ENCODE peak calls at places on chromosomes 3 and 15, in nine cellular contexts. One of them, this sample, is unnamed.

GRCh38 chr15:35306361-35306981 is 221.4 kb upstream of the NANOGP8 start:
- DNase-seq in Karpas-422: no peak
- DNase-seq in left lung: no peak
- DNase-seq in CD8-positive, alpha-beta T cell: no peak
- DNase-seq in upper lobe of right lung: no peak
- DNase-seq in naive thymus-derived CD4-positive, alpha-beta T cell: no peak
- DNase-seq in endothelial cell of umbilical vein: peak; percentile 83
- DNase-seq in psoas muscle: no peak
- DNase-seq in breast epithelium: no peak
- DNase-seq in this sample: no peak

GRCh38 chr3:108485146-108485545 is 25.2 kb downstream of the MYH15 start:
- DNase-seq in left lung: no peak
- DNase-seq in psoas muscle: no peak
- DNase-seq in endothelial cell of umbilical vein: no peak
- DNase-seq in CD8-positive, alpha-beta T cell: no peak
- DNase-seq in naive thymus-derived CD4-positive, alpha-beta T cell: no peak
- DNase-seq in Karpas-422: peak; percentile 51
- DNase-seq in breast epithelium: no peak
- DNase-seq in upper lobe of right lung: no peak
- DNase-seq in this sample: no peak

GRCh38 chr3:134955874-134956273 is 160.8 kb downstream of the EPHB1 start:
- DNase-seq in psoas muscle: no peak
- DNase-seq in left lung: no peak
- DNase-seq in upper lobe of right lung: no peak
- DNase-seq in naive thymus-derived CD4-positive, alpha-beta T cell: no peak
- DNase-seq in Karpas-422: peak; percentile 67
- DNase-seq in endothelial cell of umbilical vein: no peak
- DNase-seq in CD8-positive, alpha-beta T cell: no peak
- DNase-seq in breast epithelium: no peak
- DNase-seq in this sample: no peak

GRCh38 chr3:104132566-104132997 is 1234.1 kb upstream of the ALCAM start:
- DNase-seq in upper lobe of right lung: no peak
- DNase-seq in endothelial cell of umbilical vein: peak; percentile 72
- DNase-seq in left lung: no peak
- DNase-seq in naive thymus-derived CD4-positive, alpha-beta T cell: no peak
- DNase-seq in Karpas-422: no peak
- DNase-seq in psoas muscle: no peak
- DNase-seq in CD8-positive, alpha-beta T cell: no peak
- DNase-seq in breast epithelium: no peak
- DNase-seq in this sample: no peak

GRCh38 chr3:29581311-29581710 is 300.4 kb downstream of the RBMS3 start:
- DNase-seq in upper lobe of right lung: no peak
- DNase-seq in CD8-positive, alpha-beta T cell: no peak
- DNase-seq in psoas muscle: no peak
- DNase-seq in endothelial cell of umbilical vein: no peak
- DNase-seq in Karpas-422: no peak
- DNase-seq in left lung: no peak
- DNase-seq in breast epithelium: no peak
- DNase-seq in naive thymus-derived CD4-positive, alpha-beta T cell: no peak
- DNase-seq in this sample: no peak

GRCh38 chr3:187880438-187880837 is 135.2 kb upstream of the BCL6 start:
- DNase-seq in endothelial cell of umbilical vein: no peak
- DNase-seq in upper lobe of right lung: no peak
- DNase-seq in breast epithelium: no peak
- DNase-seq in CD8-positive, alpha-beta T cell: no peak
- DNase-seq in left lung: no peak
- DNase-seq in naive thymus-derived CD4-positive, alpha-beta T cell: no peak
- DNase-seq in psoas muscle: no peak
- DNase-seq in Karpas-422: no peak
- DNase-seq in this sample: no peak

GRCh38 chr3:169990431-169990830 is 23.8 kb downstream of the SEC62 start:
- DNase-seq in upper lobe of right lung: no peak
- DNase-seq in psoas muscle: no peak
- DNase-seq in CD8-positive, alpha-beta T cell: no peak
- DNase-seq in Karpas-422: no peak
- DNase-seq in left lung: no peak
- DNase-seq in endothelial cell of umbilical vein: no peak
- DNase-seq in breast epithelium: no peak
- DNase-seq in naive thymus-derived CD4-positive, alpha-beta T cell: no peak
- DNase-seq in this sample: no peak

GRCh38 chr15:100247228-100248225 is 94.2 kb downstream of the ADAMTS17 start:
- DNase-seq in breast epithelium: no peak
- DNase-seq in CD8-positive, alpha-beta T cell: no peak
- DNase-seq in naive thymus-derived CD4-positive, alpha-beta T cell: no peak
- DNase-seq in upper lobe of right lung: no peak
- DNase-seq in psoas muscle: no peak
- DNase-seq in left lung: no peak
- DNase-seq in endothelial cell of umbilical vein: no peak
- DNase-seq in Karpas-422: no peak
- DNase-seq in this sample: no peak

GRCh38 chr3:16514799-16515353 is 1.4 kb upstream of the RFTN1 start:
- DNase-seq in naive thymus-derived CD4-positive, alpha-beta T cell: no peak
- DNase-seq in Karpas-422: no peak
- DNase-seq in left lung: no peak
- DNase-seq in psoas muscle: no peak
- DNase-seq in CD8-positive, alpha-beta T cell: no peak
- DNase-seq in endothelial cell of umbilical vein: no peak
- DNase-seq in upper lobe of right lung: no peak
- DNase-seq in breast epithelium: no peak
- DNase-seq in this sample: no peak
- H3K4me1 ChIP-seq in naive thymus-derived CD4-positive, alpha-beta T cell: peaks cover 45% of the 10 kb centered on the region
- H3K4me1 ChIP-seq in Karpas-422: peaks cover 70% of the 10 kb centered on the region
- H3K4me1 ChIP-seq in left lung: peaks cover 10% of the 10 kb centered on the region
- H3K4me1 ChIP-seq in psoas muscle: peaks cover 43% of the 10 kb centered on the region
- H3K4me1 ChIP-seq in CD8-positive, alpha-beta T cell: peaks cover 62% of the 10 kb centered on the region
- H3K4me1 ChIP-seq in endothelial cell of umbilical vein: peaks cover 25% of the 10 kb centered on the region
- H3K4me1 ChIP-seq in upper lobe of right lung: peaks cover 38% of the 10 kb centered on the region
- H3K4me1 ChIP-seq in breast epithelium: no peaks in the 10 kb centered on the region
- H3K4me1 ChIP-seq in this sample: peaks cover 29% of the 10 kb centered on the region

GRCh38 chr3:13416002-13416793 is 3.9 kb downstream of the NUP210 start:
- DNase-seq in psoas muscle: no peak
- DNase-seq in CD8-positive, alpha-beta T cell: no peak
- DNase-seq in upper lobe of right lung: no peak
- DNase-seq in left lung: no peak
- DNase-seq in endothelial cell of umbilical vein: no peak
- DNase-seq in naive thymus-derived CD4-positive, alpha-beta T cell: peak; percentile 32
- DNase-seq in Karpas-422: peak; percentile 59
- DNase-seq in breast epithelium: no peak
- DNase-seq in this sample: no peak

GRCh38 chr3:13414040-13414729 is 5.9 kb downstream of the NUP210 start:
- DNase-seq in CD8-positive, alpha-beta T cell: peak; percentile 83
- DNase-seq in breast epithelium: no peak
- DNase-seq in endothelial cell of umbilical vein: no peak
- DNase-seq in Karpas-422: peak; percentile 71
- DNase-seq in left lung: peak; percentile 79
- DNase-seq in naive thymus-derived CD4-positive, alpha-beta T cell: peak; percentile 52
- DNase-seq in upper lobe of right lung: peak; percentile 85
- DNase-seq in psoas muscle: peak; percentile 71
- DNase-seq in this sample: no peak

GRCh38 chr3:13411186-13411860 is 8.8 kb downstream of the NUP210 start:
- DNase-seq in endothelial cell of umbilical vein: no peak
- DNase-seq in CD8-positive, alpha-beta T cell: no peak
- DNase-seq in left lung: no peak
- DNase-seq in upper lobe of right lung: peak; percentile 36
- DNase-seq in breast epithelium: no peak
- DNase-seq in naive thymus-derived CD4-positive, alpha-beta T cell: no peak
- DNase-seq in psoas muscle: no peak
- DNase-seq in Karpas-422: no peak
- DNase-seq in this sample: no peak

GRCh38 chr3:13419356-13420050 is 619 bp downstream of the NUP210 start:
- DNase-seq in upper lobe of right lung: peak; percentile 86
- DNase-seq in CD8-positive, alpha-beta T cell: peak; percentile 66
- DNase-seq in Karpas-422: peak; percentile 72
- DNase-seq in breast epithelium: no peak
- DNase-seq in psoas muscle: peak; percentile 71
- DNase-seq in left lung: peak; percentile 43
- DNase-seq in naive thymus-derived CD4-positive, alpha-beta T cell: peak; percentile 69
- DNase-seq in endothelial cell of umbilical vein: no peak
- DNase-seq in this sample: no peak

DNA sequence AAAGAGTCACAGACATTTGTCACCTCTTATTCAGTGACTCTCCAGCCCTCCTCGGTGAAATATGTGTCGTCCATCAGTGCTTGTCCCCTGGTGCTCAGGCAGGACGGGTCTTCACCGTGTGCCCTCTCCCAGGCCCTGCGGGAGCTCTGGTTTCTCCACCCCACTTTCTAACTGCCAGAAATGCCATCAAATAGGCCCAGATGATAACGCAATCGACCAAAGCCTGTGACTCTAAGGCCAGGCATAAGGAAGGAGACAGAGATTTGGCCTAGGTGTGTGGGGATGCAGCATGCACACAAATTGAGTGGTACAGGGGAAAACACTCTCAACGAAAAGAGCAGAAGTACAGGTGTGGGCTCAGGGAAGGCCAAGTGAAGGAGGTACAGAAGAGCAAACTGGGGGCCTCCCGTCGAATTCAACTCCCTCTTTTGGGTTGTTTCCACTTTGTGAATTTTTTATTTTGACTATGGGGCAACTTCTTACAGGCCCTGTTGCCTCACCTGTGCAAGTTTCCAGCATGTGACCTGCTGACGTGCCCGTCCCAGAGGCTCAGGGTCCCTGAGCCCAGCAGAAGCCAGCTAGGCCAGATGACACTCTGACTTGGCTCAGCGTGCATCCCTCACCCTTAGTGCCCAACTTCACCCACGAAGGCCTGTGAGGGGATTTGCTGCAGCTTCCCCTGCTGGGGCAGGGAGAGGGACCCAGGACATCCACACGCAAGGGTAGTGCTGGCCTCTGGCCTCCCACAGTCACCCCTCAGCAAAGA is 4.7 kb downstream of the NUP210 start:
- DNase-seq in left lung: no peak
- DNase-seq in breast epithelium: no peak
- DNase-seq in CD8-positive, alpha-beta T cell: peak; percentile 35
- DNase-seq in naive thymus-derived CD4-positive, alpha-beta T cell: no peak
- DNase-seq in psoas muscle: no peak
- DNase-seq in endothelial cell of umbilical vein: no peak
- DNase-seq in Karpas-422: no peak
- DNase-seq in upper lobe of right lung: no peak
- DNase-seq in this sample: no peak
- H3K4me1 ChIP-seq in left lung: peaks cover 5% of the 10 kb centered on the region
- H3K4me1 ChIP-seq in breast epithelium: no peaks in the 10 kb centered on the region
- H3K4me1 ChIP-seq in CD8-positive, alpha-beta T cell: peaks cover 60% of the 10 kb centered on the region
- H3K4me1 ChIP-seq in naive thymus-derived CD4-positive, alpha-beta T cell: peaks cover 56% of the 10 kb centered on the region
- H3K4me1 ChIP-seq in psoas muscle: peaks cover 10% of the 10 kb centered on the region
- H3K4me1 ChIP-seq in endothelial cell of umbilical vein: no peaks in the 10 kb centered on the region
- H3K4me1 ChIP-seq in Karpas-422: peaks cover 57% of the 10 kb centered on the region
- H3K4me1 ChIP-seq in upper lobe of right lung: peaks cover 28% of the 10 kb centered on the region
- H3K4me1 ChIP-seq in this sample: peaks cover 8% of the 10 kb centered on the region

GRCh38 chr3:123078101-123078500 is 11.3 kb downstream of the PDIA5 start:
- DNase-seq in breast epithelium: no peak
- DNase-seq in upper lobe of right lung: no peak
- DNase-seq in left lung: no peak
- DNase-seq in CD8-positive, alpha-beta T cell: no peak
- DNase-seq in Karpas-422: no peak
- DNase-seq in psoas muscle: no peak
- DNase-seq in endothelial cell of umbilical vein: no peak
- DNase-seq in naive thymus-derived CD4-positive, alpha-beta T cell: no peak
- DNase-seq in this sample: no peak

GRCh38 chr3:123081718-123082369 is 15.0 kb downstream of the PDIA5 start:
- DNase-seq in upper lobe of right lung: no peak
- DNase-seq in naive thymus-derived CD4-positive, alpha-beta T cell: no peak
- DNase-seq in endothelial cell of umbilical vein: peak; percentile 38
- DNase-seq in CD8-positive, alpha-beta T cell: no peak
- DNase-seq in left lung: no peak
- DNase-seq in Karpas-422: no peak
- DNase-seq in breast epithelium: no peak
- DNase-seq in psoas muscle: no peak
- DNase-seq in this sample: no peak

GRCh38 chr3:123083446-123084124 is 16.8 kb downstream of the PDIA5 start:
- DNase-seq in psoas muscle: no peak
- DNase-seq in breast epithelium: no peak
- DNase-seq in Karpas-422: no peak
- DNase-seq in CD8-positive, alpha-beta T cell: no peak
- DNase-seq in left lung: no peak
- DNase-seq in upper lobe of right lung: no peak
- DNase-seq in endothelial cell of umbilical vein: peak; percentile 53
- DNase-seq in naive thymus-derived CD4-positive, alpha-beta T cell: no peak
- DNase-seq in this sample: no peak

GRCh38 chr3:123082370-123083065 is 15.7 kb downstream of the PDIA5 start:
- DNase-seq in upper lobe of right lung: no peak
- DNase-seq in endothelial cell of umbilical vein: peak; percentile 96
- DNase-seq in naive thymus-derived CD4-positive, alpha-beta T cell: no peak
- DNase-seq in left lung: no peak
- DNase-seq in breast epithelium: no peak
- DNase-seq in CD8-positive, alpha-beta T cell: no peak
- DNase-seq in Karpas-422: no peak
- DNase-seq in psoas muscle: no peak
- DNase-seq in this sample: no peak

DNA sequence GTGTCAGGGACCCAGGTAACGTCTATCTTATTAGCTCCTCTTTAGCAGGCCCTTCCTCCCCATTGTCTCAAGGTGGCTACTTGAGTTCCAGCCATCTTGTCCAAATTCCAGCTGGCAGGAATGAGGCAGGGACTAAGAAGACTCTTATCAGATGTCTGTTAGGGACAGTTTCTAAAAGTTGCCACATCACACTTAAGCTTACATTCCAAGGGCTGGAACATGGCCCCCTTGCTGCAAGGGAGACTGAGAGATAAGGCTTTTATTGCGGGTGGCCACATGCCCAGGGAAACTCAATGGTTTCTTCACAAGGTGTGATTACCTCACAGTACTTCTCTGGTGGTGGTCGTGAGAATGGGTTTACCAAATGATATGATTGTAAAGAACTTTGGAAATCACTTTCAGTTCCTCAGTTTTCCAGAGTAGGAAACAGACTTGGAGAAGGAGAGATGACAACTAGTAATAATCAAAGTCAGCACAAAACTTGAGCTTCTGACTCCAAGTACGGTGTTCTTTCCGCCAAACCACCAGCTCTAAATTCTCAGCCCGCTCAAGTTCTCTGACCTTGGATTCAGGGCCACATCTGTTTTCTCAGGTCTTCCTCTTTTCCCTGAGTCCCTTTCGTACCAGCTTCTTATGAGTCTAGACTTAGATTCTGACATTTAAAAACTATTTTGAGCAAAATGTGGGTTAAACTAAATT is 14.2 kb downstream of the PDIA5 start:
- DNase-seq in psoas muscle: no peak
- DNase-seq in CD8-positive, alpha-beta T cell: no peak
- DNase-seq in naive thymus-derived CD4-positive, alpha-beta T cell: no peak
- DNase-seq in endothelial cell of umbilical vein: peak; percentile 38
- DNase-seq in left lung: no peak
- DNase-seq in Karpas-422: no peak
- DNase-seq in breast epithelium: no peak
- DNase-seq in upper lobe of right lung: no peak
- DNase-seq in this sample: no peak
- H3K4me1 ChIP-seq in psoas muscle: peaks cover 21% of the 10 kb centered on the region
- H3K4me1 ChIP-seq in CD8-positive, alpha-beta T cell: peaks cover 17% of the 10 kb centered on the region
- H3K4me1 ChIP-seq in naive thymus-derived CD4-positive, alpha-beta T cell: no peaks in the 10 kb centered on the region
- H3K4me1 ChIP-seq in endothelial cell of umbilical vein: peaks cover 81% of the 10 kb centered on the region
- H3K4me1 ChIP-seq in left lung: peaks cover 45% of the 10 kb centered on the region
- H3K4me1 ChIP-seq in Karpas-422: no peaks in the 10 kb centered on the region
- H3K4me1 ChIP-seq in breast epithelium: peaks cover 16% of the 10 kb centered on the region
- H3K4me1 ChIP-seq in upper lobe of right lung: peaks cover 57% of the 10 kb centered on the region
- H3K4me1 ChIP-seq in this sample: peaks cover 75% of the 10 kb centered on the region

GRCh38 chr3:196117809-196118208 is 35.9 kb upstream of the TFRC start:
- DNase-seq in CD8-positive, alpha-beta T cell: no peak
- DNase-seq in endothelial cell of umbilical vein: no peak
- DNase-seq in Karpas-422: no peak
- DNase-seq in psoas muscle: peak; percentile 58
- DNase-seq in breast epithelium: no peak
- DNase-seq in upper lobe of right lung: no peak
- DNase-seq in naive thymus-derived CD4-positive, alpha-beta T cell: no peak
- DNase-seq in left lung: no peak
- DNase-seq in this sample: no peak

GRCh38 chr3:196122688-196123046 is 40.8 kb upstream of the TFRC start:
- DNase-seq in CD8-positive, alpha-beta T cell: no peak
- DNase-seq in upper lobe of right lung: no peak
- DNase-seq in Karpas-422: no peak
- DNase-seq in endothelial cell of umbilical vein: no peak
- DNase-seq in naive thymus-derived CD4-positive, alpha-beta T cell: no peak
- DNase-seq in left lung: no peak
- DNase-seq in breast epithelium: no peak
- DNase-seq in psoas muscle: peak; percentile 32
- DNase-seq in this sample: no peak

GRCh38 chr3:196124608-196125007 is 42.7 kb upstream of the TFRC start:
- DNase-seq in naive thymus-derived CD4-positive, alpha-beta T cell: no peak
- DNase-seq in Karpas-422: no peak
- DNase-seq in left lung: no peak
- DNase-seq in psoas muscle: peak; percentile 10
- DNase-seq in breast epithelium: no peak
- DNase-seq in endothelial cell of umbilical vein: no peak
- DNase-seq in upper lobe of right lung: no peak
- DNase-seq in CD8-positive, alpha-beta T cell: no peak
- DNase-seq in this sample: no peak

GRCh38 chr3:196122021-196122687 is 40.3 kb upstream of the TFRC start:
- DNase-seq in Karpas-422: no peak
- DNase-seq in naive thymus-derived CD4-positive, alpha-beta T cell: no peak
- DNase-seq in psoas muscle: peak; percentile 30
- DNase-seq in upper lobe of right lung: no peak
- DNase-seq in CD8-positive, alpha-beta T cell: no peak
- DNase-seq in breast epithelium: no peak
- DNase-seq in endothelial cell of umbilical vein: no peak
- DNase-seq in left lung: no peak
- DNase-seq in this sample: no peak

GRCh38 chr3:196120291-196120951 is 38.5 kb upstream of the TFRC start:
- DNase-seq in CD8-positive, alpha-beta T cell: no peak
- DNase-seq in endothelial cell of umbilical vein: no peak
- DNase-seq in Karpas-422: no peak
- DNase-seq in breast epithelium: no peak
- DNase-seq in naive thymus-derived CD4-positive, alpha-beta T cell: no peak
- DNase-seq in upper lobe of right lung: no peak
- DNase-seq in left lung: peak; percentile 45
- DNase-seq in psoas muscle: peak; percentile 56
- DNase-seq in this sample: no peak
- H3K4me1 ChIP-seq in CD8-positive, alpha-beta T cell: peaks cover 19% of the 10 kb centered on the region
- H3K4me1 ChIP-seq in endothelial cell of umbilical vein: no peaks in the 10 kb centered on the region
- H3K4me1 ChIP-seq in Karpas-422: peaks cover 10% of the 10 kb centered on the region
- H3K4me1 ChIP-seq in breast epithelium: no peaks in the 10 kb centered on the region
- H3K4me1 ChIP-seq in naive thymus-derived CD4-positive, alpha-beta T cell: peaks cover 21% of the 10 kb centered on the region
- H3K4me1 ChIP-seq in upper lobe of right lung: peaks cover 18% of the 10 kb centered on the region
- H3K4me1 ChIP-seq in left lung: peaks cover 6% of the 10 kb centered on the region
- H3K4me1 ChIP-seq in psoas muscle: peaks cover 10% of the 10 kb centered on the region
- H3K4me1 ChIP-seq in this sample: no peaks in the 10 kb centered on the region

This sample was measured in vagina.